ENCODE peak calls at places on chromosomes 7 and 10, in ten cellular contexts. Q, K, R, C, V, J, B, F, I and M are unnamed samples.
A peak's percentile ranks its signal among the peaks of the same experiment; 100 is the strongest.

GRCh38 chr7:22607180-22607579 is 107.2 kb upstream of the STEAP1B start:
- DNase-seq in Q (no peak), K (no peak), R (no peak), C (no peak), V (no peak), J (no peak), B (no peak), F (no peak), I (peak; percentile 86), M (no peak)

GRCh38 chr10:52639652-52640051 is 132.9 kb downstream of the MBL2 start:
- DNase-seq in Q (no peak), K (no peak), R (no peak), C (no peak), V (no peak), J (no peak), B (no peak), F (no peak), I (no peak), M (no peak)

GRCh38 chr7:135862586-135863361 is 114.2 kb upstream of the FAM180A start:
- DNase-seq in Q (no peak), K (no peak), R (no peak), C (no peak), V (no peak), J (no peak), B (no peak), F (no peak), I (no peak), M (no peak)

GRCh38 chr7:107993879-107994278 is 9.1 kb downstream of the LAMB1 start:
- DNase-seq in Q (no peak), K (no peak), R (no peak), C (no peak), V (no peak), J (no peak), B (no peak), F (no peak), I (no peak), M (no peak)

GRCh38 chr10:71629131-71629530 is 90.4 kb downstream of the C10orf105 start:
- DNase-seq in Q (no peak), K (no peak), R (no peak), C (no peak), V (no peak), J (no peak), B (no peak), F (no peak), I (no peak), M (no peak)

GRCh38 chr7:76333388-76334101 is 25.2 kb downstream of the YWHAG start:
- DNase-seq in Q (peak; percentile 91), K (no peak), R (no peak), C (no peak), V (no peak), J (no peak), B (no peak), F (no peak), I (no peak), M (no peak)

GRCh38 chr10:5679606-5680005 is 5.0 kb upstream of the TASOR2 start:
- DNase-seq in Q (no peak), K (no peak), R (no peak), C (no peak), V (no peak), J (no peak), B (no peak), F (no peak), I (no peak), M (no peak)

GRCh38 chr7:99559276-99559915 is 954 bp downstream of the ZNF655 start:
- DNase-seq in Q (no peak), K (no peak), R (no peak), C (no peak), V (no peak), J (no peak), B (no peak), F (no peak), I (no peak), M (no peak)

GRCh38 chr10:86536294-86536861 is 14.8 kb upstream of the WAPL start:
- DNase-seq in Q (peak; percentile 28), K (peak; percentile 32), R (peak; percentile 56), C (no peak), V (peak; percentile 25), J (no peak), B (no peak), F (no peak), I (no peak), M (peak; percentile 69)

GRCh38 chr10:17460732-17461131 is 6.3 kb upstream of the ST8SIA6 start:
- DNase-seq in Q (no peak), K (no peak), R (no peak), C (no peak), V (no peak), J (no peak), B (no peak), F (no peak), I (no peak), M (no peak)

GRCh38 chr7:155007947-155008346 is 5.0 kb upstream of the PAXIP1 start:
- DNase-seq in Q (no peak), K (no peak), R (no peak), C (no peak), V (peak; percentile 15), J (no peak), B (no peak), F (peak; percentile 48), I (no peak), M (no peak)

GRCh38 chr10:30491832-30492530 is 58.0 kb downstream of the MAP3K8 start:
- DNase-seq in Q (no peak), K (no peak), R (no peak), C (no peak), V (no peak), J (no peak), B (no peak), F (no peak), I (peak; percentile 26), M (no peak)

GRCh38 chr10:74598891-74599566 is 227.4 kb upstream of the KAT6B start:
- DNase-seq in Q (no peak), K (no peak), R (peak; percentile 19), C (no peak), V (no peak), J (no peak), B (no peak), F (no peak), I (no peak), M (no peak)

GRCh38 chr7:50710441-50711154 is 72.1 kb downstream of the GRB10 start:
- DNase-seq in Q (no peak), K (no peak), R (no peak), C (no peak), V (no peak), J (no peak), B (no peak), F (no peak), I (no peak), M (no peak)

GRCh38 chr7:82810558-82811259 is 352.0 kb downstream of the PCLO start:
- DNase-seq in Q (no peak), K (no peak), R (peak; percentile 16), C (no peak), V (no peak), J (no peak), B (no peak), F (peak; percentile 63), I (no peak), M (no peak)

GRCh38 chr10:48542471-48543210 is 62.2 kb downstream of the ARHGAP22 start:
- DNase-seq in Q (no peak), K (no peak), R (no peak), C (no peak), V (no peak), J (no peak), B (no peak), F (no peak), I (peak; percentile 64), M (no peak)

GRCh38 chr7:30012757-30013156 is 13.7 kb downstream of the FKBP14 start:
- DNase-seq in Q (no peak), K (no peak), R (no peak), C (no peak), V (no peak), J (no peak), B (no peak), F (no peak), I (no peak), M (no peak)

GRCh38 chr7:128011079-128011670 is 20.1 kb downstream of the LRRC4 start:
- DNase-seq in Q (no peak), K (no peak), R (no peak), C (no peak), V (no peak), J (no peak), B (no peak), F (no peak), I (no peak), M (no peak)

GRCh38 chr10:78774614-78774998 is 294.2 kb upstream of the ZMIZ1 start:
- DNase-seq in Q (peak; percentile 14), K (no peak), R (no peak), C (no peak), V (no peak), J (no peak), B (no peak), F (no peak), I (peak; percentile 82), M (no peak)